ENCODE peak calls at places on chromosomes 6 and 20, in ten cellular contexts. C is CD4-positive, alpha-beta T cell; Y is PC-3; G is sigmoid colon; N is cardiac muscle cell; T is heart right ventricle; D is uterus; O is PC-9; F is brain microvascular endothelial cell; P is GM20000. B is an unnamed sample.

GRCh38 chr6:35759401-35759800 is 17.0 kb upstream of the CLPSL2 start:
- DNase-seq in C (no peak), Y (no peak), G (no peak), N (no peak), T (no peak), D (no peak), O (no peak), F (no peak), P (no peak), B (no peak)

GRCh38 chr6:158818008-158818579 is 1.1 kb downstream of the EZR start:
- DNase-seq in C (peak; percentile 86), Y (peak; percentile 78), G (peak; percentile 89), N (peak; percentile 75), T (peak; percentile 65), D (peak; percentile 70), O (peak; percentile 77), F (peak; percentile 48), P (peak; percentile 85), B (peak; percentile 73)

GRCh38 chr6:139381216-139381615 is 6.8 kb upstream of the CITED2 start:
- DNase-seq in C (no peak), Y (no peak), G (no peak), N (peak; percentile 32), T (no peak), D (no peak), O (no peak), F (no peak), P (no peak), B (no peak)

GRCh38 chr6:142728367-142728766 is 216.6 kb downstream of the HIVEP2 start:
- DNase-seq in C (no peak), Y (no peak), G (no peak), N (peak; percentile 25), T (no peak), D (no peak), O (peak; percentile 33), F (no peak), P (no peak), B (no peak)

GRCh38 chr6:152575186-152575585 is 62.0 kb downstream of the SYNE1 start:
- DNase-seq in C (no peak), Y (no peak), G (no peak), N (no peak), T (no peak), D (no peak), O (no peak), F (no peak), P (no peak), B (no peak)

GRCh38 chr6:70860044-70860443 is 96.8 kb downstream of the B3GAT2 start:
- DNase-seq in C (no peak), Y (peak; percentile 14), G (no peak), N (no peak), T (no peak), D (no peak), O (no peak), F (no peak), P (no peak), B (no peak)

GRCh38 chr20:46990017-46990810 is 95.6 kb downstream of the EYA2 start:
- DNase-seq in C (no peak), Y (peak; percentile 62), G (no peak), N (no peak), T (no peak), D (no peak), O (no peak), F (no peak), P (no peak), B (no peak)

GRCh38 chr6:36247691-36248090 is 22.2 kb upstream of the PNPLA1 start:
- DNase-seq in C (no peak), Y (peak; percentile 45), G (no peak), N (peak; percentile 85), T (no peak), D (peak; percentile 36), O (no peak), F (peak; percentile 13), P (no peak), B (peak; percentile 61)

GRCh38 chr6:113873043-113873667 is 16.0 kb downstream of the MARCKS start:
- DNase-seq in C (no peak), Y (no peak), G (peak; percentile 73), N (no peak), T (peak; percentile 15), D (peak; percentile 31), O (no peak), F (no peak), P (peak; percentile 30), B (no peak)

GRCh38 chr6:113871975-113872374 is 14.8 kb downstream of the MARCKS start:
- DNase-seq in C (no peak), Y (no peak), G (no peak), N (no peak), T (no peak), D (no peak), O (no peak), F (no peak), P (no peak), B (no peak)

GRCh38 chr6:113876654-113877053 is 19.5 kb downstream of the MARCKS start:
- DNase-seq in C (no peak), Y (no peak), G (no peak), N (no peak), T (no peak), D (no peak), O (no peak), F (no peak), P (no peak), B (no peak)

GRCh38 chr6:113875470-113875869 is 18.3 kb downstream of the MARCKS start:
- DNase-seq in C (no peak), Y (no peak), G (no peak), N (peak; percentile 38), T (no peak), D (no peak), O (no peak), F (peak; percentile 68), P (no peak), B (peak; percentile 38)

GRCh38 chr6:113870917-113871316 is 13.8 kb downstream of the MARCKS start:
- DNase-seq in C (no peak), Y (no peak), G (no peak), N (no peak), T (no peak), D (no peak), O (no peak), F (no peak), P (no peak), B (peak; percentile 7)
- TF ChIP-seq CTCF in C (no peak), Y (no peak), G (no peak), N (no peak), T (no peak), D (no peak), O (no peak), F (no peak), P (no peak), B (no peak)

DNA sequence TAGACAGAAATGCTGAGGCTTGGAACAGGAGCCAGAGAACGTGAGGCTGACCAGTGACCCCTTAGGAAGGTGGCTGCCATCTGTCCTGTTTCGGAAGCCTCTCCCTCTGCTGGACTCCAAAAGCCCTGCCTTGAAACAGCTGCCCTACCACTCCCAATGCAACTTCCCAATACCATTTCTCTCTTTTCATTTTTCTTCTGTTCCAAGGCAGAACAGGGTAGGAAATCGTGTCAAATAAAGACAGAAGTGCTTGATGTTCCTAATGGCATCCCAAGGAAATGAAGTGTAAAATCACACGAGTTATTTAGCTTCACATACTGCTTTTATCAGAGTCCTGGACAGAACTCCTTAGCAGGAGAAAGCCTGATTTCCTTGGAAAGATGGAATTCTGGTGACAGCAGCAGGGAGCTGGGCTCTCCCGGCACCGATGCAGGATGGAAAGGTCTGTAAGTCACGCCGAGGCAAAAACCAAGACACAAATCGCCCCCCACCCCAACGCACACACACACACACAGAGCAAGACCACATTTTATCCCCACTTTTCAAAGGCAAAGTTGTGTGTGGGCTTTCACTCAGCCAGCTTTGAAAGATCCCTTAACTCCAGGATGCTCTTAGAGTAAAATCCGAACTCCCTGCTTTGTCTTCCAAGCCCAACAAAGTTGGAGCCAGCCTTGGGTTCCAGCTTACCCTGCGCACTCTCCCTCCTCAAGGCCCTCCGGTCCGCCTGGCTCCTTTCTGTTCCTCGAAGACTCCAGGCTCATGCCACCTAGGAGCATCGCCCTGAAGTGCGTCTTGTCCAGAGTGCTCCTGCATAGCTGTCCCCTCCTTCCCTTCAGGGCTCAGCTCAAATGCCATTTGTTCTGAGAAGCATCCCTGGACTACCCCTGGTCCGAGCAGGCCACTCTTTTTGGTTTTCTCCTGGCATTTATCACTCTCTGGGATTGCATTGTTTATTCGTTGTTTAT is 11.6 kb upstream of the STX16 start:
- DNase-seq in C (no peak), Y (no peak), G (peak; percentile 53), N (no peak), T (no peak), D (no peak), O (no peak), F (no peak), P (no peak), B (no peak)
- TF ChIP-seq CTCF in C (no peak), Y (no peak), G (no peak), N (no peak), T (no peak), D (no peak), O (no peak), F (peak; percentile 25), P (no peak), B (peak; percentile 30)

GRCh38 chr6:156359912-156360311 is 417.3 kb upstream of the ARID1B start:
- DNase-seq in C (no peak), Y (no peak), G (no peak), N (no peak), T (no peak), D (no peak), O (no peak), F (no peak), P (no peak), B (no peak)
- TF ChIP-seq CTCF in C (no peak), Y (peak; percentile 37), G (no peak), N (no peak), T (no peak), D (no peak), O (no peak), F (no peak), P (no peak), B (peak; percentile 51)

GRCh38 chr20:38727602-38728236 is 3.4 kb downstream of the SLC32A1 start:
- DNase-seq in C (no peak), Y (no peak), G (no peak), N (no peak), T (no peak), D (no peak), O (no peak), F (no peak), P (peak; percentile 24), B (no peak)

GRCh38 chr20:38728237-38728761 is 4.0 kb downstream of the SLC32A1 start:
- DNase-seq in C (no peak), Y (no peak), G (no peak), N (no peak), T (no peak), D (no peak), O (no peak), F (no peak), P (no peak), B (no peak)

GRCh38 chr20:38725458-38725958 is 1.2 kb downstream of the SLC32A1 start:
- DNase-seq in C (no peak), Y (no peak), G (no peak), N (no peak), T (no peak), D (no peak), O (no peak), F (no peak), P (no peak), B (no peak)

GRCh38 chr20:38725959-38726848 is 1.9 kb downstream of the SLC32A1 start:
- DNase-seq in C (no peak), Y (peak; percentile 47), G (no peak), N (peak; percentile 46), T (peak; percentile 41), D (peak; percentile 39), O (peak; percentile 44), F (no peak), P (peak; percentile 80), B (no peak)

DNA sequence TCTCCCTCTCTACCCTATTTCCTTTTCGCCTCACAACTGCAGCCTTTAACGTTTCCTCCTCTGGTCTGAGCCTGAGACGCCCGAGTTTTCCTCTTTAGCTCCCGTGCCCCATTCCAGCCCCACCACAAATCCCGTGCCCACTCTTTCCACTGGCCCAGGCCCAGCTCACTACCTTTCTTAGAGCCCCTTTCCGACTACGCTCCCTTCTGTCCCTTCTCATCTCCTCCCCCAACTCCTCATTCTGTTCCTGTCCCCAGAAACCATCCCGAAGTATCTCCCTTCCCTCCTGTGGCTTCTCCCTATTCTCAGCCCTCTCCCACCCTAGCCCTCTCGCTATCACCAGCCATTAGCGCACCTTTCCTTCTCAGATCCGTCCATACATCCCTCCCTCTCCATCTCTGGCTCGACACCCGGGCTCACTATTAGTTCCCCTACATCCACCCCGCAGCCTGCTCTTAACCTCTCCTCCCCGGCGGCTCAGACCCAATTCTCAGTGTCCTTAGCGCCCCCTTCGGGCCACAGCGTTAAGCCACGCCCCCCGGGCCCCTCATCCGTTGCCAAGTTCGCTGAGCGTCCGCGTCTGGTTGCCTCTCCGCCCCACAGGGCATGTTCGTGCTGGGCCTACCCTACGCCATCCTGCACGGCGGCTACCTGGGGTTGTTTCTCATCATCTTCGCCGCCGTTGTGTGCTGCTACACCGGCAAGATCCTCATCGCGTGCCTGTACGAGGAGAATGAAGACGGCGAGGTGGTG is 2.7 kb downstream of the SLC32A1 start:
- DNase-seq in C (peak; percentile 50), Y (no peak), G (no peak), N (peak; percentile 29), T (no peak), D (no peak), O (no peak), F (no peak), P (peak; percentile 62), B (no peak)
- TF ChIP-seq CTCF in C (no peak), Y (peak; percentile 45), G (no peak), N (peak; percentile 42), T (peak; percentile 34), D (no peak), O (no peak), F (peak; percentile 54), P (no peak), B (peak; percentile 35)

B was measured in HFFc6.